ENCODE peak calls at places on chromosomes 1 and 21, in six cellular contexts. One of them, this sample, is unnamed.

GRCh38 chr21:31911138-31911907 is 38.5 kb downstream of the HUNK start:
- DNase-seq in tibial nerve: no peak
- DNase-seq in heart right ventricle: no peak
- DNase-seq in endothelial cell: no peak
- DNase-seq in cardiac muscle cell: no peak
- DNase-seq in progenitor cell of endocrine pancreas: no peak
- DNase-seq in this sample: peak; percentile 81

GRCh38 chr1:27021347-27022031 is 8.8 kb upstream of the TENT5B start:
- DNase-seq in tibial nerve: no peak
- DNase-seq in heart right ventricle: no peak
- DNase-seq in endothelial cell: no peak
- DNase-seq in cardiac muscle cell: no peak
- DNase-seq in progenitor cell of endocrine pancreas: no peak
- DNase-seq in this sample: no peak

GRCh38 chr1:106584127-106584526 is 472.3 kb upstream of the PRMT6 start:
- DNase-seq in tibial nerve: no peak
- DNase-seq in heart right ventricle: no peak
- DNase-seq in endothelial cell: no peak
- DNase-seq in cardiac muscle cell: no peak
- DNase-seq in progenitor cell of endocrine pancreas: no peak
- DNase-seq in this sample: no peak

GRCh38 chr1:94873520-94874351 is 53.2 kb downstream of the CNN3 start:
- DNase-seq in tibial nerve: no peak
- DNase-seq in heart right ventricle: peak; percentile 40
- DNase-seq in endothelial cell: no peak
- DNase-seq in cardiac muscle cell: peak; percentile 40
- DNase-seq in progenitor cell of endocrine pancreas: no peak
- DNase-seq in this sample: no peak

GRCh38 chr1:242454262-242455051 is 70.0 kb downstream of the PLD5 start:
- DNase-seq in tibial nerve: no peak
- DNase-seq in heart right ventricle: no peak
- DNase-seq in endothelial cell: peak; percentile 16
- DNase-seq in cardiac muscle cell: peak; percentile 62
- DNase-seq in progenitor cell of endocrine pancreas: no peak
- DNase-seq in this sample: peak; percentile 77

GRCh38 chr1:3611170-3612019 is at the start of gene MEGF6:
- DNase-seq in tibial nerve: no peak
- DNase-seq in heart right ventricle: peak; percentile 53
- DNase-seq in endothelial cell: peak; percentile 97
- DNase-seq in cardiac muscle cell: peak; percentile 96
- DNase-seq in progenitor cell of endocrine pancreas: peak; percentile 90
- DNase-seq in this sample: peak; percentile 16

GRCh38 chr1:32042330-32042729 is 28.7 kb downstream of the KHDRBS1 start:
- DNase-seq in tibial nerve: no peak
- DNase-seq in heart right ventricle: no peak
- DNase-seq in endothelial cell: no peak
- DNase-seq in cardiac muscle cell: no peak
- DNase-seq in progenitor cell of endocrine pancreas: no peak
- DNase-seq in this sample: no peak

GRCh38 chr1:186304982-186305949 is 69.8 kb downstream of the TPR start:
- DNase-seq in tibial nerve: no peak
- DNase-seq in heart right ventricle: no peak
- DNase-seq in endothelial cell: no peak
- DNase-seq in cardiac muscle cell: peak; percentile 23
- DNase-seq in progenitor cell of endocrine pancreas: no peak
- DNase-seq in this sample: peak; percentile 60

GRCh38 chr1:16326833-16327404 is 25.4 kb downstream of the FBXO42 start:
- DNase-seq in tibial nerve: no peak
- DNase-seq in heart right ventricle: no peak
- DNase-seq in endothelial cell: no peak
- DNase-seq in cardiac muscle cell: peak; percentile 4
- DNase-seq in progenitor cell of endocrine pancreas: no peak
- DNase-seq in this sample: no peak

GRCh38 chr1:203526572-203526971 is 32.6 kb downstream of the OPTC start:
- DNase-seq in tibial nerve: no peak
- DNase-seq in heart right ventricle: no peak
- DNase-seq in endothelial cell: no peak
- DNase-seq in cardiac muscle cell: no peak
- DNase-seq in progenitor cell of endocrine pancreas: no peak
- DNase-seq in this sample: peak; percentile 60

GRCh38 chr1:180173952-180174351 is 19.3 kb downstream of the QSOX1 start:
- DNase-seq in tibial nerve: peak; percentile 19
- DNase-seq in heart right ventricle: peak; percentile 84
- DNase-seq in endothelial cell: no peak
- DNase-seq in cardiac muscle cell: no peak
- DNase-seq in progenitor cell of endocrine pancreas: no peak
- DNase-seq in this sample: peak; percentile 13

GRCh38 chr1:224203243-224204016 is 20.4 kb downstream of the DEGS1 start:
- DNase-seq in tibial nerve: peak; percentile 39
- DNase-seq in heart right ventricle: peak; percentile 44
- DNase-seq in endothelial cell: no peak
- DNase-seq in cardiac muscle cell: no peak
- DNase-seq in progenitor cell of endocrine pancreas: no peak
- DNase-seq in this sample: peak; percentile 62

GRCh38 chr21:45839274-45839673 is 142.3 kb upstream of the COL6A1 start:
- DNase-seq in tibial nerve: no peak
- DNase-seq in heart right ventricle: no peak
- DNase-seq in endothelial cell: no peak
- DNase-seq in cardiac muscle cell: no peak
- DNase-seq in progenitor cell of endocrine pancreas: no peak
- DNase-seq in this sample: no peak

GRCh38 chr1:45266151-45266801 is 59.9 kb upstream of the ZSWIM5 start:
- DNase-seq in tibial nerve: peak; percentile 9
- DNase-seq in heart right ventricle: peak; percentile 45
- DNase-seq in endothelial cell: no peak
- DNase-seq in cardiac muscle cell: no peak
- DNase-seq in progenitor cell of endocrine pancreas: no peak
- DNase-seq in this sample: peak; percentile 83

GRCh38 chr21:41979335-41979734 is 25.5 kb upstream of the C2CD2 start:
- DNase-seq in tibial nerve: no peak
- DNase-seq in heart right ventricle: no peak
- DNase-seq in endothelial cell: no peak
- DNase-seq in cardiac muscle cell: no peak
- DNase-seq in progenitor cell of endocrine pancreas: no peak
- DNase-seq in this sample: no peak

GRCh38 chr1:12078938-12079861 is 16.1 kb downstream of the TNFRSF8 start:
- DNase-seq in tibial nerve: peak; percentile 38
- DNase-seq in heart right ventricle: peak; percentile 20
- DNase-seq in endothelial cell: peak; percentile 68
- DNase-seq in cardiac muscle cell: peak; percentile 69
- DNase-seq in progenitor cell of endocrine pancreas: peak; percentile 25
- DNase-seq in this sample: peak; percentile 28

GRCh38 chr1:19765623-19766022 is 34.1 kb downstream of the TMCO4 start:
- DNase-seq in tibial nerve: no peak
- DNase-seq in heart right ventricle: no peak
- DNase-seq in endothelial cell: no peak
- DNase-seq in cardiac muscle cell: no peak
- DNase-seq in progenitor cell of endocrine pancreas: no peak
- DNase-seq in this sample: peak; percentile 79

GRCh38 chr1:30267856-30268255 is 455.5 kb downstream of the MATN1 start:
- DNase-seq in tibial nerve: no peak
- DNase-seq in heart right ventricle: no peak
- DNase-seq in endothelial cell: no peak
- DNase-seq in cardiac muscle cell: no peak
- DNase-seq in progenitor cell of endocrine pancreas: no peak
- DNase-seq in this sample: no peak

GRCh38 chr1:232561381-232561780 is 68.6 kb downstream of the SIPA1L2 start:
- DNase-seq in tibial nerve: no peak
- DNase-seq in heart right ventricle: no peak
- DNase-seq in endothelial cell: no peak
- DNase-seq in cardiac muscle cell: no peak
- DNase-seq in progenitor cell of endocrine pancreas: no peak
- DNase-seq in this sample: no peak

GRCh38 chr1:106962591-106962990 is 93.9 kb upstream of the PRMT6 start:
- DNase-seq in tibial nerve: no peak
- DNase-seq in heart right ventricle: no peak
- DNase-seq in endothelial cell: no peak
- DNase-seq in cardiac muscle cell: no peak
- DNase-seq in progenitor cell of endocrine pancreas: no peak
- DNase-seq in this sample: peak; percentile 20

GRCh38 chr1:76254165-76255043 is 179.9 kb downstream of the ST6GALNAC3 start:
- DNase-seq in tibial nerve: no peak
- DNase-seq in heart right ventricle: no peak
- DNase-seq in endothelial cell: no peak
- DNase-seq in cardiac muscle cell: no peak
- DNase-seq in progenitor cell of endocrine pancreas: no peak
- DNase-seq in this sample: peak; percentile 33

GRCh38 chr1:12604114-12604874 is 13.7 kb downstream of the DHRS3 start:
- DNase-seq in tibial nerve: no peak
- DNase-seq in heart right ventricle: peak; percentile 74
- DNase-seq in endothelial cell: peak; percentile 42
- DNase-seq in cardiac muscle cell: peak; percentile 85
- DNase-seq in progenitor cell of endocrine pancreas: no peak
- DNase-seq in this sample: peak; percentile 97

GRCh38 chr1:29282924-29283803 is 46.8 kb downstream of the PTPRU start:
- DNase-seq in tibial nerve: peak; percentile 48
- DNase-seq in heart right ventricle: no peak
- DNase-seq in endothelial cell: peak; percentile 86
- DNase-seq in cardiac muscle cell: peak; percentile 92
- DNase-seq in progenitor cell of endocrine pancreas: no peak
- DNase-seq in this sample: peak; percentile 67

GRCh38 chr1:243216741-243217140 is 38.3 kb downstream of the CEP170 start:
- DNase-seq in tibial nerve: no peak
- DNase-seq in heart right ventricle: no peak
- DNase-seq in endothelial cell: no peak
- DNase-seq in cardiac muscle cell: no peak
- DNase-seq in progenitor cell of endocrine pancreas: no peak
- DNase-seq in this sample: no peak

GRCh38 chr21:26804895-26805609 is 40.2 kb downstream of the ADAMTS1 start:
- DNase-seq in tibial nerve: no peak
- DNase-seq in heart right ventricle: no peak
- DNase-seq in endothelial cell: no peak
- DNase-seq in cardiac muscle cell: peak; percentile 12
- DNase-seq in progenitor cell of endocrine pancreas: no peak
- DNase-seq in this sample: no peak
- TF ChIP-seq CTCF in tibial nerve: no peak
- TF ChIP-seq CTCF in heart right ventricle: no peak
- TF ChIP-seq CTCF in endothelial cell: no peak
- TF ChIP-seq CTCF in cardiac muscle cell: no peak
- TF ChIP-seq CTCF in progenitor cell of endocrine pancreas: no peak
- TF ChIP-seq CTCF in this sample: no peak

GRCh38 chr1:192157067-192157466 is 1.2 kb upstream of the RGS18 start:
- DNase-seq in tibial nerve: no peak
- DNase-seq in heart right ventricle: no peak
- DNase-seq in endothelial cell: no peak
- DNase-seq in cardiac muscle cell: no peak
- DNase-seq in progenitor cell of endocrine pancreas: no peak
- DNase-seq in this sample: no peak

GRCh38 chr1:192147626-192148025 is 10.6 kb upstream of the RGS18 start:
- DNase-seq in tibial nerve: no peak
- DNase-seq in heart right ventricle: no peak
- DNase-seq in endothelial cell: no peak
- DNase-seq in cardiac muscle cell: no peak
- DNase-seq in progenitor cell of endocrine pancreas: no peak
- DNase-seq in this sample: no peak

GRCh38 chr1:192153276-192153675 is 5.0 kb upstream of the RGS18 start:
- DNase-seq in tibial nerve: no peak
- DNase-seq in heart right ventricle: no peak
- DNase-seq in endothelial cell: no peak
- DNase-seq in cardiac muscle cell: no peak
- DNase-seq in progenitor cell of endocrine pancreas: no peak
- DNase-seq in this sample: peak; percentile 12

GRCh38 chr1:192147221-192147620 is 11.0 kb upstream of the RGS18 start:
- DNase-seq in tibial nerve: no peak
- DNase-seq in heart right ventricle: no peak
- DNase-seq in endothelial cell: no peak
- DNase-seq in cardiac muscle cell: no peak
- DNase-seq in progenitor cell of endocrine pancreas: no peak
- DNase-seq in this sample: no peak

DNA sequence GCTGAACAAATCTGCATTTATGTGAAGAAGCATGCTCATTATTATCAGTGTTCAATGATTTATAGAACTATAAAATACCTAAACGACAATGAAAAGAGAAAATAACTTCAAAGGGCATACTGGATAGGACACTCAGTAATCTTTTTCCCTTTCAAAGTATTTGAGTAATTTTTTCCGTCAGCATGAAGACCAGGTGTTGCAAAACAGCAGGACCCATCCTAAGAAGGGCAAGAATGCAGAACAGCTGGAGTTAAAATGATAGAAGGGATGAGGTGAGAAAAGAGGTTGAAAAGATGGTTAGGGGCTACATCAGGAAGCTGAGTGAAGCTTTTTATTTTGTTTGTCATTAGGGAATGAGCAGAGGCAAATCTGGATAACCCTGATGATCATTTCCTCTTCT is 7.1 kb upstream of the RGS18 start:
- DNase-seq in tibial nerve: no peak
- DNase-seq in heart right ventricle: no peak
- DNase-seq in endothelial cell: no peak
- DNase-seq in cardiac muscle cell: no peak
- DNase-seq in progenitor cell of endocrine pancreas: no peak
- DNase-seq in this sample: no peak
- TF ChIP-seq CTCF in tibial nerve: no peak
- TF ChIP-seq CTCF in heart right ventricle: no peak
- TF ChIP-seq CTCF in endothelial cell: no peak
- TF ChIP-seq CTCF in cardiac muscle cell: no peak
- TF ChIP-seq CTCF in progenitor cell of endocrine pancreas: no peak
- TF ChIP-seq CTCF in this sample: no peak

DNA sequence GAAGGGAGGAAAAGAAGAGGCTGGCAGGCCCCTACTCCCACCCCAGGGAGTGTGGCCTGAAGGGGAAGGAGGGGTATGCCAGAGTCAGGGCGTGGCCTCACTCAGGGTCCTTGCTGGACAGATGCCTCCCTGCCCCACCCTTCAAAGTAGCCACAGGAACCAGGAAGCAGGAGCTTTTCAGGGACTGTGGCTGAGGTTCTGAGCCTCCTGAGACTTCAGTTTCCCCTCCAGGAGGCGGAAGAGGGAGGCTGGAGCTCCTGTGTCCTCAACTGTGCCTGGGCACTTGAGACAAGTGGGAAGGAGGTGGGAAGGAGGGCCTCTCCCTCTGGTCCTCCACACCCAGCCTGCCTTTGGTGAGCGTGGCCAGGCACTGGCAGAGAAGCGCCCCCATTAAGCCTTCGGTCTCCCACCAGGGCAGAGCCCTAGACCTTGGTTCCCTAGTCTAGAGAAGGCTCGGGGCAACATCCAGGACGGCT is 5.3 kb downstream of the CELSR2 start:
- DNase-seq in tibial nerve: no peak
- DNase-seq in heart right ventricle: no peak
- DNase-seq in endothelial cell: no peak
- DNase-seq in cardiac muscle cell: no peak
- DNase-seq in progenitor cell of endocrine pancreas: no peak
- DNase-seq in this sample: no peak
- TF ChIP-seq CTCF in tibial nerve: no peak
- TF ChIP-seq CTCF in heart right ventricle: no peak
- TF ChIP-seq CTCF in endothelial cell: no peak
- TF ChIP-seq CTCF in cardiac muscle cell: no peak
- TF ChIP-seq CTCF in progenitor cell of endocrine pancreas: no peak
- TF ChIP-seq CTCF in this sample: no peak

GRCh38 chr1:85078903-85079302 is 30.6 kb upstream of the MCOLN3 start:
- DNase-seq in tibial nerve: no peak
- DNase-seq in heart right ventricle: no peak
- DNase-seq in endothelial cell: no peak
- DNase-seq in cardiac muscle cell: peak; percentile 10
- DNase-seq in progenitor cell of endocrine pancreas: no peak
- DNase-seq in this sample: peak; percentile 25
- TF ChIP-seq CTCF in tibial nerve: no peak
- TF ChIP-seq CTCF in heart right ventricle: no peak
- TF ChIP-seq CTCF in endothelial cell: no peak
- TF ChIP-seq CTCF in cardiac muscle cell: peak; percentile 43
- TF ChIP-seq CTCF in progenitor cell of endocrine pancreas: no peak
- TF ChIP-seq CTCF in this sample: no peak